ENCODE peak calls at places on chromosomes 12 and 14, in eight cellular contexts. F is cardiac muscle cell, Y is omental fat pad, L is GM10248, Q is lung, I is breast epithelium, P is endothelial cell, G is left ventricle myocardium inferior. A is an unnamed sample.
A peak's percentile ranks its signal among the peaks of the same experiment; 100 is the strongest.

GRCh38 chr12:82057770-82058169 is 298.6 kb upstream of the PPFIA2 start:
- DNase-seq in F (no peak), Y (no peak), L (no peak), Q (no peak), I (no peak), P (no peak), G (no peak), A (no peak)

GRCh38 chr12:69438539-69438938 is 31.6 kb upstream of the FRS2 start:
- DNase-seq in F (no peak), Y (no peak), L (no peak), Q (no peak), I (no peak), P (no peak), G (no peak), A (no peak)

GRCh38 chr12:39372929-39373328 is 70.0 kb downstream of the KIF21A start:
- DNase-seq in F (peak; percentile 17), Y (no peak), L (no peak), Q (no peak), I (no peak), P (no peak), G (no peak), A (no peak)

GRCh38 chr12:50589650-50590435 is 85.1 kb downstream of the DIP2B start:
- DNase-seq in F (peak; percentile 93), Y (no peak), L (no peak), Q (no peak), I (no peak), P (no peak), G (no peak), A (no peak)

GRCh38 chr12:57435288-57435687 is 704 bp downstream of the INHBC start:
- DNase-seq in F (peak; percentile 42), Y (no peak), L (no peak), Q (no peak), I (no peak), P (no peak), G (no peak), A (no peak)

GRCh38 chr12:48351022-48351708 is 446 bp upstream of the ZNF641 start:
- DNase-seq in F (peak; percentile 95), Y (peak; percentile 45), L (no peak), Q (peak; percentile 84), I (peak; percentile 63), P (peak; percentile 50), G (peak; percentile 79), A (peak; percentile 55)

GRCh38 chr14:51651388-51652167 is at the start of gene FRMD6:
- DNase-seq in F (peak; percentile 93), Y (peak; percentile 62), L (peak; percentile 95), Q (peak; percentile 84), I (peak; percentile 81), P (peak; percentile 81), G (peak; percentile 90), A (peak; percentile 79)

GRCh38 chr14:59055439-59056045 is 132.9 kb upstream of the DAAM1 start:
- DNase-seq in F (peak; percentile 73), Y (no peak), L (peak; percentile 61), Q (peak; percentile 33), I (no peak), P (no peak), G (no peak), A (peak; percentile 35)

GRCh38 chr12:55499231-55499630 is 7.1 kb downstream of the OR6C68 start:
- DNase-seq in F (no peak), Y (no peak), L (no peak), Q (no peak), I (no peak), P (no peak), G (no peak), A (no peak)

GRCh38 chr14:41167040-41167439 is 439.6 kb upstream of the LRFN5 start:
- DNase-seq in F (no peak), Y (no peak), L (no peak), Q (no peak), I (no peak), P (no peak), G (no peak), A (no peak)

GRCh38 chr12:66598081-66598480 is 80.8 kb downstream of the GRIP1 start:
- DNase-seq in F (no peak), Y (no peak), L (no peak), Q (no peak), I (no peak), P (no peak), G (no peak), A (no peak)

GRCh38 chr12:110545812-110546211 is 37.3 kb downstream of the PPTC7 start:
- DNase-seq in F (no peak), Y (no peak), L (no peak), Q (no peak), I (no peak), P (no peak), G (no peak), A (no peak)

GRCh38 chr12:94670075-94670474 is 19.7 kb upstream of the TMCC3 start:
- DNase-seq in F (no peak), Y (no peak), L (no peak), Q (no peak), I (no peak), P (no peak), G (no peak), A (no peak)

GRCh38 chr12:51699219-51699618 is 108.2 kb downstream of the SCN8A start:
- DNase-seq in F (no peak), Y (no peak), L (no peak), Q (no peak), I (no peak), P (no peak), G (no peak), A (no peak)

GRCh38 chr12:106645074-106645421 is 62.2 kb downstream of the RFX4 start:
- DNase-seq in F (peak; percentile 60), Y (no peak), L (no peak), Q (peak; percentile 32), I (peak; percentile 66), P (no peak), G (peak; percentile 59), A (no peak)

GRCh38 chr14:38122241-38122640 is 85.5 kb upstream of the SSTR1 start:
- DNase-seq in F (no peak), Y (no peak), L (no peak), Q (no peak), I (no peak), P (no peak), G (no peak), A (no peak)

GRCh38 chr14:70378687-70379086 is 19.2 kb upstream of the COX16 start:
- DNase-seq in F (no peak), Y (no peak), L (no peak), Q (no peak), I (no peak), P (no peak), G (no peak), A (no peak)

GRCh38 chr12:43331935-43332334 is 220.1 kb downstream of the ADAMTS20 start:
- DNase-seq in F (no peak), Y (no peak), L (no peak), Q (no peak), I (no peak), P (no peak), G (no peak), A (no peak)

DNA sequence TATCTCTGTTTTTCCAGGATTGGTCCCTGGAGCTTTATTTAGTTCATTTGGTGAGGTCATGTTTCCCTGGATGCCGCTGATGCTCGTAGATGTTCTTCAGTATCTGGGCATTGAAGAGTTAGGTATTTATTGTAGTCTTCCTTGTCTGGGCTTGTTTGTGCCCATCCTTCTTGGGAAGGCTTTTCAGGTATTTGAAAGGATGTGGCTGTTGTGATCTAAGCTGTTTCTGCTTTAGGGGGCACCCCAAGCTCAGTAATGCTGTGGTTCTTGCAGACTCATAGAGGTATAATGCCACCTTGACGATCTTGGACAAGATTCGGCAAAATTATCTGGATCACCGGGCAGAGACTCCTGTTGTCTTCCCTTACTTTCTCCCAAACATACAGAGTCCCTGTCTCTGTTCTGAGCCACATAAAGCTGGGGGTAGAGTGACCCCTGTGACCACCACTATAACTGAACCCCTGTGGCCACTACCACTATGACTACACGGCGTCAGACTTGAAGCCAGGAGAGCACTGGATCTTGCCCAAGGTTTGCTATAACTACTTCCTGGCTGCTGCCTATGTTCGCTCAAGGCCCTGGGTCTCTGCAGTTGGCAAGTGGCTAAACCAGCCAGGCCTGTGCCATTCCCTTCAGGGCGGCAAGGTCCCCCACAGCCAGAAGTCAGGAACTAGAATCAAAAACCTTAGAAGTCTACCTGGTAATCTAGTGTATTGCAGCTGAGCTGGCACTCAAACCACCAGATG is 40.9 kb downstream of the FGD4 start:
- DNase-seq in F (no peak), Y (no peak), L (no peak), Q (no peak), I (no peak), P (no peak), G (no peak), A (no peak)
- TF ChIP-seq CTCF in F (no peak), Y (no peak), L (no peak), Q (no peak), I (no peak), P (no peak), G (no peak), A (no peak)

DNA sequence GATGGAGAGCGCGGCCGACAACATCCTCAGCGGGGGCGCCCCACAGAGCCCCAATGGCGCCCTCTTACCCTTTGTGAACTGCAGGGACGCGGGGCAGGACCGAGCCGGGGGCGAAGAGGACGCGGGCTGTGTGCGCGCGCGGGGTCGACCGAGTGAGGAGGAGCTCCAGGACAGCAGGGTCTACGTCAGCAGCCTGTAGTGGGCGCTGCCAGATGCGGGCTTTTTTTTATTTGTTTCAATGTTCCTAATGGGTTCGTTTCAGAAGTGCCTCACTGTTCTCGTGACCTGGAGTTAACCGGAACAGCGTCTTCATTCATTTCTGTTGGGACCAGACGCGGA is 103.8 kb upstream of the FKBP4 start:
- DNase-seq in F (peak; percentile 51), Y (no peak), L (no peak), Q (peak; percentile 27), I (no peak), P (peak; percentile 47), G (no peak), A (no peak)
- TF ChIP-seq CTCF in F (peak; percentile 32), Y (no peak), L (no peak), Q (no peak), I (no peak), P (no peak), G (no peak), A (no peak)

DNA sequence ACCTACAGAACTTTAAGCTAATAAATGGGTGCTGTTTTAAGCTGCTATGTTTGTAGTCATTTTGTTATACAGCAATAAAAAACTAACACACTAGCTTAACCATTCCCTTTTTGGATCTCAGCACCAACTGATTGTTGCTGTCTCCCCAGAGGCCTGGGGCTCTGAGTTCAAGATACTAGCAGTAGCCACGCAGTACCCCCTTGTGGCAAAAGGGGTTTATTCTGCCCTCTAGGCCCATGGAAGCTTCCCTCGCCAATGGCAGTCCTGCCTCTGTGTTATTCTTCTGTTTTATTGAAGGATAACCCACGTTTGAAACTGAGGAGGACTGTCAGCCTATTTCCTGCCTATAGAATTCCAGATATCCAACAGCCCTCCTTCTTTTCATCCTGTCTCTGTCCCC is 455.3 kb upstream of the ATP2B1 start:
- DNase-seq in F (no peak), Y (no peak), L (no peak), Q (no peak), I (no peak), P (no peak), G (no peak), A (no peak)
- TF ChIP-seq CTCF in F (no peak), Y (no peak), L (no peak), Q (no peak), I (no peak), P (no peak), G (no peak), A (peak; percentile 11)

GRCh38 chr12:75774309-75775052 is 257.1 kb downstream of the PHLDA1 start:
- DNase-seq in F (no peak), Y (no peak), L (no peak), Q (no peak), I (no peak), P (no peak), G (no peak), A (no peak)
- TF ChIP-seq CTCF in F (no peak), Y (no peak), L (no peak), Q (no peak), I (no peak), P (no peak), G (no peak), A (no peak)

A was measured in AG09319.